ENCODE peak calls at places on chromosome 6, in seven cellular contexts. One of them, this sample, is unnamed.

GRCh38 chr6:25889877-25890853 is 16.1 kb upstream of the SLC17A3 start:
- DNase-seq in SK-N-SH: peak
- DNase-seq in HepG2: peak
- DNase-seq in HCT116: peak
- DNase-seq in H1: no peak
- DNase-seq in K562: peak
- DNase-seq in GM12878: no peak
- DNase-seq in this sample: peak

GRCh38 chr6:114312931-114313330 is 29.9 kb downstream of the HS3ST5 start:
- DNase-seq in SK-N-SH: no peak
- DNase-seq in HepG2: no peak
- DNase-seq in HCT116: no peak
- DNase-seq in H1: no peak
- DNase-seq in K562: no peak
- DNase-seq in GM12878: no peak
- DNase-seq in this sample: no peak

GRCh38 chr6:169253745-169254238 is at the start of gene THBS2:
- DNase-seq in SK-N-SH: no peak
- DNase-seq in HepG2: no peak
- DNase-seq in HCT116: no peak
- DNase-seq in H1: no peak
- DNase-seq in K562: no peak
- DNase-seq in GM12878: no peak
- DNase-seq in this sample: no peak

GRCh38 chr6:41675176-41675767 is 37.0 kb downstream of the MDFI start:
- DNase-seq in SK-N-SH: peak
- DNase-seq in HepG2: no peak
- DNase-seq in HCT116: no peak
- DNase-seq in H1: no peak
- DNase-seq in K562: no peak
- DNase-seq in GM12878: no peak
- DNase-seq in this sample: no peak

GRCh38 chr6:108621117-108621516 is 60.4 kb downstream of the FOXO3 start:
- DNase-seq in SK-N-SH: no peak
- DNase-seq in HepG2: no peak
- DNase-seq in HCT116: peak
- DNase-seq in H1: peak
- DNase-seq in K562: no peak
- DNase-seq in GM12878: no peak
- DNase-seq in this sample: no peak

GRCh38 chr6:117449549-117450439 is 24.1 kb upstream of the ROS1 start:
- DNase-seq in SK-N-SH: peak
- DNase-seq in HepG2: peak
- DNase-seq in HCT116: peak
- DNase-seq in H1: no peak
- DNase-seq in K562: peak
- DNase-seq in GM12878: peak
- DNase-seq in this sample: peak

GRCh38 chr6:141421378-141421777 is 711.3 kb upstream of the GJE1 start:
- DNase-seq in SK-N-SH: no peak
- DNase-seq in HepG2: no peak
- DNase-seq in HCT116: peak
- DNase-seq in H1: no peak
- DNase-seq in K562: no peak
- DNase-seq in GM12878: no peak
- DNase-seq in this sample: peak

GRCh38 chr6:1604347-1604990 is 5.2 kb upstream of the FOXC1 start:
- DNase-seq in SK-N-SH: peak
- DNase-seq in HepG2: peak
- DNase-seq in HCT116: no peak
- DNase-seq in H1: no peak
- DNase-seq in K562: peak
- DNase-seq in GM12878: no peak
- DNase-seq in this sample: peak

GRCh38 chr6:27977387-27977786 is 20.3 kb downstream of the OR2B6 start:
- DNase-seq in SK-N-SH: no peak
- DNase-seq in HepG2: no peak
- DNase-seq in HCT116: no peak
- DNase-seq in H1: no peak
- DNase-seq in K562: no peak
- DNase-seq in GM12878: no peak
- DNase-seq in this sample: no peak

DNA sequence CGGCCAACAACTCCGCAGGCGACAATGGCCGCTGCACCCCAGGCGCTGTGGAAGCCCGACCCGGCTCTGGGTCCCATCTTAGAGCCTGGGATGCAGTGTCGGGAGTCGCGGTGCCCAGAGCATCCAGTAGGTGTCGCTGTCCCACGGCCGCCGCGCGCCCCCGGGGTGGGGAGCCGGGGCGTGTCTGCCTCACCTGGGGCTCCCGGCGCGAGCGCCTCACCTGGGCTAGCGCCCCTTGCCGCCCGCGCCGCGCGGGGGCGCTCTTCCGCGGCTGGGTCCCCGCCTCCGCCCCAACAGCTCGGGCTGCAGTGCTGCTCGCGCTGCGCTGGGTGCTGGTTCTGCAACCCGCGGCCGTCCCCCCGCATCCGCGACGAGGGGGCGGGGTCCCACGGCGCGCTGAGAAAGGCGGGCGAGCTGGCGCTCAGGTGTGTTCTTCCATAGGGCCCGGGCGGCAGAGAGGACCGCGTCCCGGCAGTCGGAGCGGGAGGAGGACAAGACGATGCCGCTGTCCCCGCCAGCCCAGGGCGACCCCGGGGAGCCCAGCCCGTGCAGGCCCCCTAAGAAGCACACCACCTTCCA is at the start of gene CRYBG1:
- DNase-seq in SK-N-SH: peak
- DNase-seq in HepG2: peak
- DNase-seq in HCT116: peak
- DNase-seq in H1: peak
- DNase-seq in K562: peak
- DNase-seq in GM12878: no peak
- DNase-seq in this sample: peak
- TF ChIP-seq JUND in SK-N-SH: no peak
- TF ChIP-seq JUND in HepG2: no peak
- TF ChIP-seq JUND in HCT116: no peak
- TF ChIP-seq JUND in H1: peak
- TF ChIP-seq JUND in K562: no peak
- TF ChIP-seq JUND in GM12878: no peak
- TF ChIP-seq JUND in this sample: no peak

DNA sequence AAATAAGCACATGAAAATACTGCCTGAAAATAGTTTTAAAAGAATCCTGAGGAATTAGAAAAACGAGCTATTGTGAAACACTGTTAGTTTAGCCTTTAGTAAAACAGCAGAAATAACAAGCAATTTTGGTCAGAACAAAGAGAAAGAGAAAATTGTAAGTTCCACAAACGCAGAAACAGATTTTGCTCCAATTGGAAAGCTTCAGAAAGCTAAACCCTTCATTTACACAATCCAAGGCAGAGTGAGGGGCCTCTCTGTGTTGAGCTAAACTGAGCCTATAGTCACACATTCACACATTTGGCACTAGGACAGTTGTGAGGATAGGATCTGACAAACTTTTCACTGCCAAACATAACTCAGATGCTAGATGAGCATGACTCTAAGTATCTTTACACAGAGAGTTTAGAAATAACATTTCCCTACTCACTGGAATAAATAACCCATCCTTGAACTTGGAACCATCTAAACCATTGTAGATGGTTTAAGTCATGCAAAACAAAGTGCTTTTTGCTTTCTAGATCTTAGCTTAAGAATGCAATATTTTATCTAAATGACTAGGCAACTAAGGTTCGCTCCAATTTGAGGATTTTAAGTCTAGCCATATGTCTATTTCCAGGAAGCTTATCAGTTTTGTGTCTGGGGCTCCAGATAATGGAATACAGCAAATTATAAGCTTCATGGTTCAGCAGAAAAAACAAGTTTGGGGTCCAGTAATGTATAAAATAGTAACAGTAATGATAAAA is 122.6 kb downstream of the SGK1 start:
- DNase-seq in SK-N-SH: no peak
- DNase-seq in HepG2: peak
- DNase-seq in HCT116: no peak
- DNase-seq in H1: no peak
- DNase-seq in K562: peak
- DNase-seq in GM12878: no peak
- DNase-seq in this sample: no peak
- TF ChIP-seq JUND in SK-N-SH: no peak
- TF ChIP-seq JUND in HepG2: no peak
- TF ChIP-seq JUND in HCT116: no peak
- TF ChIP-seq JUND in H1: no peak
- TF ChIP-seq JUND in K562: peak
- TF ChIP-seq JUND in GM12878: no peak
- TF ChIP-seq JUND in this sample: no peak

GRCh38 chr6:153130515-153131036 is 506 bp downstream of the RGS17 start:
- DNase-seq in SK-N-SH: peak
- DNase-seq in HepG2: no peak
- DNase-seq in HCT116: no peak
- DNase-seq in H1: no peak
- DNase-seq in K562: no peak
- DNase-seq in GM12878: no peak
- DNase-seq in this sample: no peak

GRCh38 chr6:153135681-153136080 is 4.6 kb upstream of the RGS17 start:
- DNase-seq in SK-N-SH: no peak
- DNase-seq in HepG2: no peak
- DNase-seq in HCT116: no peak
- DNase-seq in H1: no peak
- DNase-seq in K562: no peak
- DNase-seq in GM12878: no peak
- DNase-seq in this sample: no peak

GRCh38 chr6:153129873-153130514 is 1.1 kb downstream of the RGS17 start:
- DNase-seq in SK-N-SH: peak
- DNase-seq in HepG2: no peak
- DNase-seq in HCT116: no peak
- DNase-seq in H1: no peak
- DNase-seq in K562: no peak
- DNase-seq in GM12878: no peak
- DNase-seq in this sample: no peak

GRCh38 chr6:153126218-153126617 is 4.9 kb downstream of the RGS17 start:
- DNase-seq in SK-N-SH: no peak
- DNase-seq in HepG2: no peak
- DNase-seq in HCT116: no peak
- DNase-seq in H1: no peak
- DNase-seq in K562: no peak
- DNase-seq in GM12878: no peak
- DNase-seq in this sample: no peak

DNA sequence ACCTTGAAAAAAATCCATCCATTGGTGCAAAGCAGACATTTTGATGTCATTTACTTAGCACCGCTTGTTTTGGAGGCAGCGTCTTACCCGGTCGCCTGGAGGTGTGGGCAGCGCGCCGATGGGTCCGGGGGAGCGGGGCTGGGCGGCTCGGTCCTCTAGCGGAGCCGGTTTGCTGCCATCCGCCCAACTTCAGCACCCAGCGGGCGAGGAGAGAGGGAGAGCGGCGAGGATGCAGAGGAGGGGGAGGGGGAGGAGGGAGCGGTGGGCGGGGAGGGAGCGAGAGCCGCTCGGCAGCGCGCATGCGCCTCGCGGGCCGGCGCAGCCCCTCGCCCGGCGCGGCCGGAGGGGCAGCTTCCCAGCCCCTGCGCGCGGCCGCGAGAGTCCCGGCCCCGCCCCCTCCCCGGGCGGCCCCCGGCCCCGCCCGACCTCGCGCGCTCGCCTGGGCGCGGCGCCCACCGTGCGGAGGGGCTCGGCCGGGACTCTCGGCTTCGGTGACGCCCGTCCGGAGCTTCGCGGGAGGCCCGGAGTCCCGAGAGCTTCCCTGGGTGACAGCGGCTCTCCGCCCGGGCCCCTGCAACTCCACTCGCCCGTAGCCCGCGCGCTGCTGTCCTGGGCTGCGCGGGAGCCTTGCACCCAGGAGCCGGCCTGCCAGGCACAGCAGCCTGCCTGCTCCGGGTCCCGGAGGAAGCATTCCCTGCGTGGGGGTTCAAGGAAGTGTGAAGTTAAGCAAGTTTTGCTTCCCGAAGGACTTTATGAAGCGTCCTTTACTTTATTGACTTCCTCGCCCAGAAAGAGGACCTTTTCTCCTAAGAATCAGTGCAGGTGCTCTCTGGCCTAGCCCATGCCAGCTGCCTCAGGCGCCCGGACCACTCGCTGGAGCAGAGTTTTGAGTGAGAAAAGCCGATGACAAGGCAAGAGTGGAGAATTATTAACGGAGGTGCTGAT is at the start of gene RGS17:
- DNase-seq in SK-N-SH: peak
- DNase-seq in HepG2: no peak
- DNase-seq in HCT116: no peak
- DNase-seq in H1: peak
- DNase-seq in K562: no peak
- DNase-seq in GM12878: no peak
- DNase-seq in this sample: no peak
- TF ChIP-seq JUND in SK-N-SH: no peak
- TF ChIP-seq JUND in HepG2: no peak
- TF ChIP-seq JUND in HCT116: no peak
- TF ChIP-seq JUND in H1: no peak
- TF ChIP-seq JUND in K562: no peak
- TF ChIP-seq JUND in GM12878: no peak
- TF ChIP-seq JUND in this sample: no peak

DNA sequence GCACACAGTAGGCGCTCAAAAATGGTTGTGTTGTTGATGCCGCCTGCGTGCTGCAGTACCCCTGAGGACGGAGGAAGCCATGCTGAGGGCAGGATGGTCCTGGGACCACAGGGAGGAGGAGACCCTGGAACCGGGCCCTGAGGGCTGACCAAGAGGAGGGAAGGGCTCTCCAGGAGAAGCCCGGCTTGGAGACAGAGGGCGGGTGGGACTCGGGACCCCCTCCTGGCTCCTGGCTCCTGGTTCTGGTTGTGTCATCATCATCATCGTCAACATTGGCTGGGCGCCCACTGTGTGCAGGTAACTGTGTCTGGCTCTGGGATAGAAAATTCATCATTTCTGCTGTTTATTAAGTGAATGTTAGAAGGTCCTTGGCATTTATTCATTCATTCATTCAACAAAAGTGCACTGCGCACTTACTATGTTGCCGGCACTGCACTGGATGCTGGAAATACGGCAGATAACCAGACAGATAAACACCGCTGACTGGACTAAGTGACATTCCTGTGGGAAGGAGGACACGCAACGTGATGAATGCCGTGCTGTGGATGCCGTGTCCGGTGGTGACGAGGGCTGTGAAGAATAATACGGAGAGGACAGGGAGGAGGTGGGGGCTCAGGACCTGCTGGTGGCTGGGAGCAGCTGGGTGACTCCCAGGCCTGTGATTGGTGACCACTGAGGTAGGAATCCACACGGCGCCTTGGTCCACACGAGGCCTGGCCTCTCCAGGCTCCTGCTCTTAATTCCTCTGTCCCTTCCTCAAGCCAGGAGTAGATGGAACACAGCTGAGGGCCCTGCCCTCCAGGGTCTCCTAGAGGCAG is 35.3 kb downstream of the SPDEF start:
- DNase-seq in SK-N-SH: no peak
- DNase-seq in HepG2: no peak
- DNase-seq in HCT116: no peak
- DNase-seq in H1: no peak
- DNase-seq in K562: no peak
- DNase-seq in GM12878: no peak
- DNase-seq in this sample: no peak
- TF ChIP-seq JUND in SK-N-SH: no peak
- TF ChIP-seq JUND in HepG2: no peak
- TF ChIP-seq JUND in HCT116: no peak
- TF ChIP-seq JUND in H1: no peak
- TF ChIP-seq JUND in K562: no peak
- TF ChIP-seq JUND in GM12878: no peak
- TF ChIP-seq JUND in this sample: no peak